ENCODE peak calls at places on chromosomes 7 and 10, in six cellular contexts. S is IMR-90, W is mesendoderm, O is neuronal stem cell, K is H9, A is H1. L is an unnamed sample.

GRCh38 chr7:116368960-116369359 is 130.6 kb upstream of the CAV2 start:
- DNase-seq in S (no peak), O (no peak), W (peak), A (no peak), K (no peak), L (no peak)

GRCh38 chr10:124008187-124008970 is 85.0 kb downstream of the CHST15 start:
- DNase-seq in K (no peak), S (no peak), A (no peak), W (no peak), O (no peak), L (no peak)

GRCh38 chr7:2540641-2541051 is 14.7 kb downstream of the BRAT1 start:
- DNase-seq in W (no peak), O (no peak), A (no peak), S (no peak), K (peak), L (no peak)

GRCh38 chr10:77281719-77282118 is 355.9 kb downstream of the KCNMA1 start:
- DNase-seq in S (no peak), O (no peak), W (no peak), A (no peak), K (no peak), L (no peak)

GRCh38 chr7:7103343-7104313 is 78.7 kb upstream of the C1GALT1 start:
- DNase-seq in S (peak), W (peak), O (no peak), K (no peak), A (no peak), L (peak)

GRCh38 chr7:4057289-4057616 is 624.8 kb upstream of the FOXK1 start:
- DNase-seq in O (no peak), W (no peak), A (no peak), S (no peak), K (no peak), L (no peak)

GRCh38 chr7:104225441-104225840 is 17.6 kb upstream of the ORC5 start:
- DNase-seq in W (no peak), K (no peak), O (no peak), S (no peak), A (no peak), L (no peak)

GRCh38 chr7:148253629-148254028 is 336.9 kb upstream of the C7orf33 start:
- DNase-seq in K (no peak), S (no peak), O (no peak), W (no peak), A (no peak), L (no peak)

GRCh38 chr10:114458955-114459354 is 54.7 kb upstream of the AFAP1L2 start:
- DNase-seq in O (no peak), S (peak), K (peak), W (peak), A (peak), L (peak)

GRCh38 chr7:135943266-135943889 is 33.8 kb downstream of the MTPN start:
- DNase-seq in O (no peak), K (no peak), S (no peak), A (no peak), W (no peak), L (no peak)

GRCh38 chr7:100441641-100442535 is 5.6 kb upstream of the PPP1R35 start:
- DNase-seq in A (no peak), K (no peak), W (no peak), S (no peak), O (no peak), L (no peak)

GRCh38 chr7:2242541-2243482 is 786 bp downstream of the NUDT1 start:
- DNase-seq in O (no peak), S (peak), W (peak), A (peak), K (peak), L (peak)

GRCh38 chr7:15837627-15838026 is 151.1 kb upstream of the MEOX2 start:
- DNase-seq in W (peak), O (no peak), A (no peak), S (no peak), K (no peak), L (no peak)

GRCh38 chr10:69376662-69377061 is 40.1 kb downstream of the TACR2 start:
- DNase-seq in K (no peak), W (peak), A (no peak), O (no peak), S (no peak), L (no peak)
- H3K18ac ChIP-seq in K (no peak), W (no peak), A (no peak), O (no peak), S (no peak), L (no peak)

DNA sequence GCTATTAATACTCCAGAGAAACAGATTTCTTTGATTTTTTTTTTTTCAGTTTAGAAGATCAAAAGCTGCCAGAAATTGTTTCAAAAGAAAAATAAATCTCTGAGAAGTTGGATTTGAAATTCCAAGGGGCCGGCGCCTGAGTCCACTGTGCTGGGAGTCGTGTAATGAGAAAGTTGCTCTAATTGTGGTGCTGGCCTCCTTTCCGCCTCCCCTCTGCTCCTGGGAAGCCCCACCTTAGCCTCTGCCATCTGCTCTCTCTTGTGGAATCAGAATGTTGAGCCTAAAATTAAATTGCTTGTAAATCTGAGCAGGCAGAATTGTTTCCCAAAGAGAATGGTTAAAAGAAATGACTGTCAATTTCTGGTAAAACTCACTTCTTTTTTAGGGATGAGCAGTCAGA is 93.3 kb downstream of the EMX2 start:
- DNase-seq in W (no peak), K (no peak), A (no peak), S (no peak), O (no peak), L (no peak)
- H2BK15ac ChIP-seq in W (no peak), K (no peak), A (no peak), S (no peak), O (no peak), L (no peak)

GRCh38 chr7:101921061-101921460 is 103.6 kb downstream of the CUX1 start:
- DNase-seq in W (no peak), K (no peak), A (no peak), S (no peak), O (no peak), L (no peak)

GRCh38 chr7:101919363-101920115 is 102.1 kb downstream of the CUX1 start:
- DNase-seq in S (no peak), K (no peak), W (no peak), O (no peak), A (no peak), L (no peak)

GRCh38 chr7:101923276-101923985 is 106.0 kb downstream of the CUX1 start:
- DNase-seq in K (no peak), A (no peak), S (peak), O (no peak), W (peak), L (no peak)

GRCh38 chr7:101924171-101924570 is 106.7 kb downstream of the CUX1 start:
- DNase-seq in K (no peak), A (no peak), S (peak), W (no peak), O (no peak), L (peak)

DNA sequence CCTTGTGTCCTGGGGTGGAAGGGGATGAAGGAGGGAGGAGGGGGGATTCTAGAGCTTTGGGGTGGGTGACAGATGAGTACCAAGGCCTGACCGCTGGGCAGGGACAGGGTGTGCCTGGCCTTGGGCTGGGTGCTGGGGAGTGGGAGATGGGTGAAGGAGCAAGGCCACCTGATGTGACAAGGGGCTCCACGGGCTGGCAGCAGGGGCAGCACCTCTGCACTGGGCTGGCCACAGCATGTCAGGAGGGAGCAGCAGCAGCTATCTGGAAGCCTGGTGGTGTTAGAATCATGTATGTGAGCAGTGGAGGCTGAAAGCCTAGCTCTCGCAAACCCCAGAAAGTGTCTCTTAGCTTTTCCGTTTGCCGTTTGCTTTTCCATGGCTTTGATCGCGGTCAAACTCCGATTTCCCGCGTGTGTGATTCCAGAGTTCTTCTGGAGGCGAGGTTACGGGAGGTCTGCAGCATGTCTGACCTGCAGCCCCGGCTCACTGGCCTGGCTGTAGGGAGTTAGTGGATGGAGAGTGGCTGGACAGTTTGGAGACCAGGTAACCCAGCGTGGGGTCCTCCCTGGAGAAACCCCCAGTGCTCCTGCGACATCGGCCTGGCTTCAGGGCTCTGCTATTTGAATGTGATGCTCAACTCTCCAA is 105.3 kb downstream of the CUX1 start:
- DNase-seq in O (no peak), S (no peak), A (no peak), W (no peak), K (no peak), L (no peak)
- H2BK5ac ChIP-seq in O (no peak), S (peak), A (peak), W (no peak), K (no peak), L (no peak)

GRCh38 chr10:125037145-125037544 is 95.2 kb downstream of the ZRANB1 start:
- DNase-seq in A (no peak), S (peak), W (peak), O (no peak), K (no peak), L (peak)

GRCh38 chr10:125035136-125035535 is 93.2 kb downstream of the ZRANB1 start:
- DNase-seq in W (peak), A (no peak), O (no peak), K (no peak), S (peak), L (peak)

GRCh38 chr10:125034671-125035070 is 92.7 kb downstream of the ZRANB1 start:
- DNase-seq in K (no peak), S (no peak), A (no peak), O (no peak), W (no peak), L (no peak)

GRCh38 chr10:125033146-125033924 is 91.4 kb downstream of the ZRANB1 start:
- DNase-seq in W (no peak), O (no peak), K (no peak), A (no peak), S (no peak), L (no peak)

DNA sequence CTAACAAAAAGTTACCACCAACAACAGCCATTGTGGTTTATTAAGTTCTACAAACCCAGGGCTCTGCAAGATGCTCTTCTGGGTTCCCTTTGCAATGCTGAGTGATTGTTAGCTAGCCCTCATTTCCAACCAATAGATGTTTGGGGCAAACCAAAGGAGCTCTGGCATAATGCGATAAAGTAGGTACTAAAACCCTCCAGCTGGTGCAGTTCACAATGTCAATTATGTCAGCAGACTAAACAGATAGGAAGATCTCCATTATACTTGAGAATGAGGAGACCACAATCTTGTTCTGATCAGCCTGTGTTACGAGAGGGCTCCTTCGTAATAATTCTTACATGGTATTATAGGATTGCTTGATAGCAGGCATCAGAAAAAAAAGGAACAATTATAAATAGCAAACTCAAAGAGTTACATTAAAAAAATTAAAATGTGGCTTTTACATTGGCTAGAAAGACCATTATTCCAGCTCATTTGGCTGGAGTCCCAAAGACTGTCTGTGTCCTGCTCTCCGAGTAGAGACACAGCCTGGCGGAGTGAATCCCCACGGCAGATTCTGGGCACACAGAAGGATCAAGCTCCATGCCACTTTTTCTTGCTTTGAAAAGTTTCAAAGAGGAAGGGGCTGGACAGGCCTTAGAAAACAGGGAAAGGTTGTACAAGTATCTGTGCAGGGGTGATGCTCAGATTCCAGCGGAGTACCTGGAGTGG is 93.8 kb downstream of the ZRANB1 start:
- DNase-seq in A (no peak), K (no peak), O (no peak), W (no peak), S (no peak), L (no peak)
- H3K18ac ChIP-seq in A (no peak), K (no peak), O (no peak), W (no peak), S (peak), L (peak)

GRCh38 chr10:75922435-75922834 is 491.0 kb downstream of the LRMDA start:
- DNase-seq in W (no peak), A (no peak), S (peak), K (no peak), O (no peak), L (peak)
- H2BK15ac ChIP-seq in W (no peak), A (no peak), S (no peak), K (no peak), O (no peak), L (no peak)

GRCh38 chr10:59876695-59877094 is 29.7 kb downstream of the CCDC6 start:
- DNase-seq in S (peak), K (no peak), A (no peak), O (no peak), W (no peak), L (no peak)
- H2BK5ac ChIP-seq in S (peak), K (no peak), A (no peak), O (no peak), W (no peak), L (no peak)

GRCh38 chr7:106659963-106660861 is 746 bp downstream of the CCDC71L start:
- DNase-seq in S (peak), O (peak), W (peak), A (peak), K (peak), L (peak)
- H3K18ac ChIP-seq in S (peak), O (peak), W (peak), A (peak), K (peak), L (peak)

DNA sequence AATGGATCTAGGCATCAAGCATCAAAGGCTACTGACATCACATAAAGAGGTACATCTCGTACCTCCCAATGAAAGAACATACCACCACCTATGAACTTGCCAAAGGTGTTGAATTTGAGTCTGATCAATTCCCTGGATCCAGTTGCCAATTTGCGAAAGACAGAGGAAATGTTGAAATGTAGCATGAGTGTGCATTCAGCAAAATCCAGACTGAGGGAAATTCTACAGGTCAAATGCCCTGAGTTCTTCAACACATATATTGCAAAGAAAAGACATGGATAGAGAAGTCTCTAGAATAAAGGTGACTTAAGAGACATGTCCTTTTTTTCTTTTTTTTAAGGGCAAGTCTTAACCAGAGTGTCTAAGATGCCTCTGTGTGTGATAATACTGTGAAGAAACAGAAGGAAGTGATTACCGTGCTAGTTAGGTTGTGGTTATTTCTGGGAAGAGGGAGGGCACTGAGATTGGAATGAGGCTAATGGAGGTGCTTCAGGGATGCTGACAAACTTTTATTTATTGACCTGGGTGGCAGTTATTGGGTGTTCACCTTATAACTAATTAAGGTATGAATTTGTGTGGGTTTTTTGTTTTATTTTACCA is 128.7 kb downstream of the SAMD9 start:
- DNase-seq in O (no peak), A (no peak), K (no peak), W (no peak), S (peak), L (peak)
- H2BK15ac ChIP-seq in O (no peak), A (no peak), K (no peak), W (no peak), S (peak), L (no peak)

GRCh38 chr7:143901710-143902587 is at the start of gene TCAF1:
- DNase-seq in K (peak), W (peak), S (peak), A (peak), O (peak), L (peak)

GRCh38 chr7:143898810-143899209 is 3.2 kb downstream of the TCAF1 start:
- DNase-seq in S (no peak), W (no peak), A (no peak), K (no peak), O (no peak), L (no peak)

GRCh38 chr7:143896667-143897066 is 5.3 kb downstream of the TCAF1 start:
- DNase-seq in O (no peak), K (no peak), S (no peak), A (no peak), W (no peak), L (no peak)

GRCh38 chr7:143900230-143900766 is 1.7 kb downstream of the TCAF1 start:
- DNase-seq in K (no peak), W (peak), S (peak), A (no peak), O (no peak), L (no peak)

GRCh38 chr7:143901360-143901709 is 641 bp downstream of the TCAF1 start:
- DNase-seq in K (no peak), W (no peak), S (peak), O (peak), A (peak), L (no peak)
- H2BK5ac ChIP-seq in K (peak), W (no peak), S (peak), O (peak), A (peak), L (no peak)